ENCODE peak calls at places on chromosomes 5 and 9, in nine cellular contexts. X is HEK293T; B is AG08395; K is coronary artery; O is brain microvascular endothelial cell; I is AML-193; G is CD4-positive, alpha-beta T cell; H is neural crest cell; Z is NCI-H510A treated with DMSO at 0.1 percent for 48 hours. E is an unnamed sample.

GRCh38 chr9:7777776-7778175 is 21.8 kb downstream of the DMAC1 start:
- DNase-seq in X (no peak), B (no peak), K (no peak), O (peak), I (no peak), G (no peak), H (no peak), Z (peak), E (no peak)

GRCh38 chr9:124693403-124693802 is 77.7 kb downstream of the NR6A1 start:
- DNase-seq in X (no peak), B (no peak), K (no peak), O (no peak), I (no peak), G (no peak), H (no peak), Z (no peak), E (no peak)

GRCh38 chr9:29796291-29796952 is 2223.1 kb upstream of the C9orf72 start:
- DNase-seq in X (no peak), B (no peak), K (no peak), O (no peak), I (no peak), G (no peak), H (no peak), Z (no peak), E (no peak)

GRCh38 chr5:80346055-80346454 is 26.3 kb downstream of the SPZ1 start:
- DNase-seq in X (peak), B (no peak), K (no peak), O (no peak), I (peak), G (peak), H (no peak), Z (peak), E (peak)

GRCh38 chr9:110875275-110875674 is 163.0 kb downstream of the LPAR1 start:
- DNase-seq in X (no peak), B (no peak), K (peak), O (no peak), I (peak), G (no peak), H (no peak), Z (no peak), E (no peak)

GRCh38 chr5:159330131-159330530 is at the start of gene IL12B:
- DNase-seq in X (no peak), B (peak), K (no peak), O (no peak), I (no peak), G (no peak), H (no peak), Z (no peak), E (no peak)

GRCh38 chr5:136598901-136599300 is 233.6 kb upstream of the TRPC7 start:
- DNase-seq in X (no peak), B (no peak), K (no peak), O (no peak), I (no peak), G (no peak), H (no peak), Z (no peak), E (no peak)

GRCh38 chr5:63686938-63687337 is 275.3 kb downstream of the HTR1A start:
- DNase-seq in X (no peak), B (no peak), K (no peak), O (no peak), I (no peak), G (no peak), H (no peak), Z (no peak), E (no peak)

GRCh38 chr9:134425815-134426214 is 99.6 kb downstream of the RXRA start:
- DNase-seq in X (no peak), B (no peak), K (no peak), O (no peak), I (no peak), G (no peak), H (no peak), Z (no peak), E (no peak)

GRCh38 chr5:119470105-119470763 is 17.9 kb downstream of the HSD17B4 start:
- DNase-seq in X (no peak), B (no peak), K (no peak), O (no peak), I (no peak), G (no peak), H (no peak), Z (no peak), E (no peak)

GRCh38 chr5:135033026-135033861 is 784 bp downstream of the PITX1 start:
- DNase-seq in X (peak), B (peak), K (no peak), O (no peak), I (no peak), G (no peak), H (no peak), Z (peak), E (no peak)